ENCODE peak calls at places on chromosomes 13 and 19, in ten cellular contexts. F is Peyer's patch; L is pancreas; A is PC-9; G is IMR-90; J is mucosa of descending colon; D is CD8-positive, alpha-beta memory T cell; E is breast epithelium; X is AG04450; C is sigmoid colon. M is an unnamed sample.

GRCh38 chr19:33580026-33580644 is 41.6 kb upstream of the CHST8 start:
- DNase-seq in L (peak; percentile 7), E (peak; percentile 68), G (no peak), J (no peak), X (no peak), D (no peak), A (no peak), F (no peak), C (no peak), M (no peak)

GRCh38 chr13:34432234-34432633 is 509.8 kb upstream of the NBEA start:
- DNase-seq in C (no peak), F (no peak), X (no peak), D (no peak), E (no peak), L (no peak), J (no peak), A (no peak), G (no peak), M (no peak)

GRCh38 chr19:56223481-56223880 is 21.4 kb downstream of the ZSCAN5C start:
- DNase-seq in A (no peak), G (no peak), J (no peak), D (no peak), L (no peak), F (no peak), C (no peak), E (no peak), X (no peak), M (no peak)

GRCh38 chr19:6516018-6516658 is 14.0 kb upstream of the TUBB4A start:
- DNase-seq in G (peak; percentile 72), L (peak; percentile 98), X (peak; percentile 41), F (peak; percentile 90), E (peak; percentile 78), J (peak; percentile 93), C (peak; percentile 92), A (peak; percentile 90), D (peak; percentile 56), M (no peak)

GRCh38 chr19:2254052-2254872 is 2.0 kb downstream of the JSRP1 start:
- DNase-seq in D (no peak), A (no peak), L (no peak), C (no peak), X (no peak), J (no peak), G (peak; percentile 23), F (no peak), E (no peak), M (no peak)

GRCh38 chr13:18998389-18998788 is 183.2 kb downstream of the TUBA3C start:
- DNase-seq in C (no peak), G (no peak), L (no peak), J (no peak), A (no peak), E (no peak), F (no peak), X (no peak), D (no peak), M (no peak)

GRCh38 chr19:1809663-1810062 is 2.4 kb downstream of the ATP8B3 start:
- DNase-seq in F (no peak), L (no peak), D (no peak), G (no peak), C (no peak), A (no peak), X (no peak), J (peak; percentile 33), E (no peak), M (no peak)

GRCh38 chr13:94272038-94272437 is 207.4 kb downstream of the DCT start:
- DNase-seq in X (peak; percentile 21), J (no peak), A (no peak), C (no peak), D (no peak), E (no peak), L (no peak), G (peak; percentile 79), F (no peak), M (no peak)

GRCh38 chr13:33639640-33640080 is 178.3 kb upstream of the RFC3 start:
- DNase-seq in A (no peak), J (no peak), E (no peak), C (no peak), D (no peak), G (no peak), L (no peak), F (no peak), X (no peak), M (no peak)

GRCh38 chr13:71798723-71799122 is 68.3 kb downstream of the DACH1 start:
- DNase-seq in G (no peak), J (no peak), A (no peak), E (no peak), L (no peak), D (no peak), C (no peak), F (no peak), X (no peak), M (no peak)

GRCh38 chr13:75135325-75135825 is 346.6 kb downstream of the TBC1D4 start:
- DNase-seq in J (no peak), F (no peak), A (no peak), C (no peak), E (no peak), L (no peak), G (peak; percentile 93), D (no peak), X (peak; percentile 81), M (no peak)

GRCh38 chr19:18519962-18520847 is 1.7 kb downstream of the ELL start:
- DNase-seq in J (peak; percentile 83), D (peak; percentile 57), F (peak; percentile 85), L (peak; percentile 83), E (peak; percentile 83), G (peak; percentile 85), A (peak; percentile 82), C (peak; percentile 87), X (peak; percentile 50), M (peak; percentile 39)

GRCh38 chr13:91216928-91217700 is 130.4 kb upstream of the MIR17HG start:
- DNase-seq in E (no peak), C (no peak), J (no peak), L (no peak), G (no peak), F (no peak), D (no peak), A (no peak), X (no peak), M (no peak)

GRCh38 chr19:49823472-49823871 is 5.4 kb downstream of the MED25 start:
- DNase-seq in G (no peak), A (no peak), D (no peak), J (no peak), E (no peak), F (no peak), L (no peak), C (no peak), X (no peak), M (no peak)

GRCh38 chr13:113090806-113091205 is 14.8 kb upstream of the F7 start:
- DNase-seq in E (no peak), L (no peak), F (no peak), D (no peak), A (no peak), X (no peak), J (no peak), G (no peak), C (peak; percentile 37), M (no peak)

GRCh38 chr13:95296326-95296939 is 4.8 kb downstream of the ABCC4 start:
- DNase-seq in C (no peak), L (peak; percentile 58), J (peak; percentile 79), F (peak; percentile 74), A (peak; percentile 50), E (no peak), D (no peak), X (no peak), G (no peak), M (no peak)

GRCh38 chr13:69279213-69279612 is 828.4 kb upstream of the ATXN8OS start:
- DNase-seq in C (no peak), J (no peak), A (no peak), X (no peak), G (no peak), E (no peak), L (no peak), D (no peak), F (no peak), M (no peak)
- H3K9me3 ChIP-seq in C (no peaks in the 10 kb centered on the region), J (no peaks in the 10 kb centered on the region), A (no peaks in the 10 kb centered on the region), X (peaks cover 2% of the 10 kb centered on the region), G (peaks cover 4% of the 10 kb centered on the region), E (no peaks in the 10 kb centered on the region), L (no peaks in the 10 kb centered on the region), D (no peaks in the 10 kb centered on the region), F (no peaks in the 10 kb centered on the region), M (no peaks in the 10 kb centered on the region)

DNA sequence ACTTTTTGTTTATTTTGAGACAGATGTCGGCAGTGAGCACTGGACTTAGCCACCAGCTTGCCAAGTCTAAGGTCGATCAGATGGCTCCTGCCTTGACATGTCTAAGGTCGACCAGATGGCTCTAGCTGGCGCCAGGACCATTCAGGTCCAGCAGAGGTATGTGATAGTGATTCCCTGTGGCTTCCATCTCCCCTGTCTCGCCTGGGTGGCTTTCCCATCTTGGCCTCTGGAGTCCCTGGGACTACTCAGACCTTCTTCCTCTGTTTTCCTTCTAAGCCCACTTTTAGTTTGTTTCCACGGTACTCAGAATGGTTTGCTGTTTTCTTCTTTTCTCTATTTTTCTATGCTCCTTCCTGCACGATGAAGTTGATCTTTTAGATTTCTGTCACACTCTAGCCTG is 1435.7 kb downstream of the UQCRFS1 start:
- DNase-seq in D (no peak), G (no peak), F (no peak), L (no peak), A (no peak), C (no peak), J (no peak), E (no peak), X (no peak), M (no peak)
- H3K9me3 ChIP-seq in D (peaks cover 16% of the 10 kb centered on the region), G (peaks cover 26% of the 10 kb centered on the region), F (no peaks in the 10 kb centered on the region), L (no peaks in the 10 kb centered on the region), A (peaks cover 20% of the 10 kb centered on the region), C (no peaks in the 10 kb centered on the region), J (peaks cover 46% of the 10 kb centered on the region), E (no peaks in the 10 kb centered on the region), X (peaks cover 23% of the 10 kb centered on the region), M (no peaks in the 10 kb centered on the region)

DNA sequence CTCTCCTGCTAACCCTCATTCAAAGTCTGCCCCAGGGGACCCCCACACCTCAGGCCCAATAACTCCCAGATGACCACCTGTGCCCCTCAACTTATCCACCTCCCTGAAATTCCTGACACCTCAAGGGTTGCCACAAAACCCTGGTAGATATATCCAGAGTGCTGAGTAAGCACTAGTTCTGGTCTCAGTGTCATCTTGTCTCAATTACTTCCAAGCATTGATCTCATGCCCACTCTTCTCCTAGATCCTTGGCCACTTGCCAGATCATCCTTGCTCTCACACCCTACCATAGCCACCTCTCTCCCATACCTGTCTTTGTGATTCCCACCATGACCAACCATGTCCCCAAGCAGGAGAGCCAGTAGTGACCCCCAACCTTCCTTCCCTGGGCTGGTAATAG is 2.0 kb downstream of the ZNF416 start:
- DNase-seq in C (no peak), A (no peak), J (no peak), G (no peak), D (no peak), L (no peak), F (no peak), E (no peak), X (no peak), M (no peak)
- H3K9me3 ChIP-seq in C (peaks cover 35% of the 10 kb centered on the region), A (peaks cover 67% of the 10 kb centered on the region), J (peaks cover 60% of the 10 kb centered on the region), G (peaks cover 60% of the 10 kb centered on the region), D (peaks cover 60% of the 10 kb centered on the region), L (no peaks in the 10 kb centered on the region), F (peaks cover 53% of the 10 kb centered on the region), E (peaks cover 58% of the 10 kb centered on the region), X (peaks cover 61% of the 10 kb centered on the region), M (peaks cover 34% of the 10 kb centered on the region)

DNA sequence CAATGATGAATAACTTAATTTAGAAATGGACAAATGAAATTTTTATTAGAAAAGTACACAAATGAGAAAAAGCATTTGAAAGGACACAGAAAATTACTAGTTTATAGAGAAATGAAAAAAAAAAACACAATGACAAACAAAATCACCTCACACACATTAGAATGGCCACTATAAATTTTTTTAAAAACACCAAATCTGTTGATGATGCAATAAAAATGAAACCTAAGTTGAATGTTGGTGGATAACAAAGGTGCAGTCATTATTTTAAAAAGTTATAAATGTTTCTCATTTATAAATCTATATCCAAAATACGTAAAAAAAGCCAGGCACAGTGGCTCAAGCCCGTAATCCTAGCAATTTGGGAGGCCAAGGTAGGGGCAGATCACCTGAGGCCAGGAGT is 20.8 kb downstream of the ZNF626 start:
- DNase-seq in D (no peak), G (no peak), X (no peak), A (no peak), C (no peak), F (no peak), E (no peak), J (no peak), L (no peak), M (no peak)
- H3K9me3 ChIP-seq in D (peaks cover 15% of the 10 kb centered on the region), G (peaks cover 37% of the 10 kb centered on the region), X (peaks cover 42% of the 10 kb centered on the region), A (peaks cover 34% of the 10 kb centered on the region), C (no peaks in the 10 kb centered on the region), F (peaks cover 30% of the 10 kb centered on the region), E (peaks cover 60% of the 10 kb centered on the region), J (peaks cover 78% of the 10 kb centered on the region), L (no peaks in the 10 kb centered on the region), M (peaks cover 18% of the 10 kb centered on the region)